ENCODE peak calls at places on chromosome 16, in nine cellular contexts. G is mammary epithelial cell; E is cardiac fibroblast; H is HAP-1; J is SHP77; L is H7; K is AG04449; P is MM.1S; M is activated CD4-positive, alpha-beta T cell treated with anti-CD3 and anti-CD28 coated beads for 36 hours. U is an unnamed sample.

GRCh38 chr16:46830417-46830901 is 521 bp downstream of the C16orf87 start:
- DNase-seq in G (no peak), E (peak; percentile 17), H (no peak), J (no peak), L (no peak), K (no peak), P (peak; percentile 52), M (peak; percentile 58), U (peak; percentile 59)

GRCh38 chr16:66131156-66131807 is 235.2 kb upstream of the CDH5 start:
- DNase-seq in G (peak; percentile 39), E (peak; percentile 22), H (no peak), J (no peak), L (no peak), K (no peak), P (no peak), M (no peak), U (no peak)

GRCh38 chr16:86243571-86244154 is 266.7 kb upstream of the FOXF1 start:
- DNase-seq in G (no peak), E (no peak), H (no peak), J (no peak), L (no peak), K (no peak), P (no peak), M (no peak), U (no peak)

GRCh38 chr16:72291531-72291981 is 119.6 kb upstream of the PMFBP1 start:
- DNase-seq in G (peak; percentile 92), E (peak; percentile 94), H (no peak), J (no peak), L (no peak), K (peak; percentile 92), P (no peak), M (no peak), U (no peak)

GRCh38 chr16:89369266-89369895 is 121.0 kb downstream of the ANKRD11 start:
- DNase-seq in G (no peak), E (no peak), H (no peak), J (no peak), L (no peak), K (no peak), P (no peak), M (no peak), U (no peak)

GRCh38 chr16:72001180-72001890 is 1.1 kb upstream of the PKD1L3 start:
- DNase-seq in G (no peak), E (no peak), H (no peak), J (no peak), L (no peak), K (no peak), P (no peak), M (no peak), U (no peak)

GRCh38 chr16:4401094-4401501 is 15.3 kb downstream of the CORO7 start:
- DNase-seq in G (no peak), E (no peak), H (no peak), J (no peak), L (no peak), K (no peak), P (no peak), M (no peak), U (no peak)

GRCh38 chr16:79081292-79082066 is 519.1 kb downstream of the MAF start:
- DNase-seq in G (no peak), E (no peak), H (no peak), J (no peak), L (no peak), K (no peak), P (no peak), M (peak; percentile 31), U (no peak)

GRCh38 chr16:87279094-87279658 is 38.0 kb downstream of the C16orf95 start:
- DNase-seq in G (no peak), E (no peak), H (no peak), J (no peak), L (no peak), K (no peak), P (no peak), M (no peak), U (no peak)

GRCh38 chr16:54370653-54371052 is 84.1 kb upstream of the IRX3 start:
- DNase-seq in G (no peak), E (peak; percentile 46), H (no peak), J (peak; percentile 2), L (peak; percentile 64), K (no peak), P (no peak), M (no peak), U (no peak)

GRCh38 chr16:82027629-82028035 is 7.4 kb upstream of the HSD17B2 start:
- DNase-seq in G (peak; percentile 43), E (no peak), H (no peak), J (no peak), L (no peak), K (no peak), P (no peak), M (no peak), U (no peak)

GRCh38 chr16:64428463-64428862 is 693.4 kb downstream of the CDH11 start:
- DNase-seq in G (peak; percentile 26), E (peak; percentile 67), H (no peak), J (no peak), L (no peak), K (no peak), P (no peak), M (no peak), U (peak; percentile 15)

GRCh38 chr16:58018803-58019202 is 6.8 kb upstream of the MMP15 start:
- DNase-seq in G (no peak), E (no peak), H (no peak), J (no peak), L (peak; percentile 75), K (no peak), P (no peak), M (no peak), U (no peak)

GRCh38 chr16:58329147-58329546 is 34.3 kb upstream of the PRSS54 start:
- DNase-seq in G (peak; percentile 29), E (peak; percentile 40), H (no peak), J (no peak), L (no peak), K (no peak), P (no peak), M (no peak), U (no peak)

GRCh38 chr16:84952335-84953050 is 58.8 kb downstream of the ZDHHC7 start:
- DNase-seq in G (peak; percentile 55), E (peak; percentile 91), H (peak; percentile 73), J (peak; percentile 90), L (peak; percentile 89), K (no peak), P (peak; percentile 31), M (peak; percentile 79), U (peak; percentile 72)

U was measured in RPMI8226.